ENCODE peak calls at places on chromosomes 5 and 9, in ten cellular contexts. R is small intestine; Z is retina; M is stimulated activated CD4-positive, alpha-beta T cell treated with anti-CD3 and anti-CD28 coated beads, Interleukin-12 subunit alpha, Interleukin-12 subunit beta, amount 100 ng/mL, for 48 hours; B is T-helper 17 cell; U is astrocyte; I is amniotic stem cell; F is CD8-positive, alpha-beta T cell; O is effector CD4-positive, alpha-beta T cell; Y is Jurkat, Clone E6-1. J is an unnamed sample.

GRCh38 chr5:9440517-9440916 is 105.4 kb downstream of the SEMA5A start:
- DNase-seq in R (no peak), Z (no peak), M (no peak), B (no peak), U (peak; percentile 76), I (no peak), F (no peak), O (no peak), Y (no peak), J (no peak)

GRCh38 chr9:546797-547223 is 294.7 kb upstream of the DMRT1 start:
- DNase-seq in R (no peak), Z (peak; percentile 43), M (no peak), B (no peak), U (peak; percentile 8), I (no peak), F (no peak), O (no peak), Y (no peak), J (no peak)

GRCh38 chr5:140113180-140113698 is 670 bp upstream of the PURA start:
- DNase-seq in R (no peak), Z (peak; percentile 69), M (no peak), B (peak; percentile 17), U (no peak), I (no peak), F (peak; percentile 8), O (peak; percentile 7), Y (no peak), J (peak; percentile 69)

GRCh38 chr9:85536076-85536475 is 205.7 kb downstream of the AGTPBP1 start:
- DNase-seq in R (no peak), Z (no peak), M (no peak), B (no peak), U (peak; percentile 88), I (no peak), F (no peak), O (no peak), Y (no peak), J (no peak)

GRCh38 chr5:78293856-78294249 is 645 bp downstream of the AP3B1 start:
- DNase-seq in R (peak; percentile 40), Z (no peak), M (no peak), B (no peak), U (peak; percentile 2), I (no peak), F (no peak), O (no peak), Y (no peak), J (no peak)

GRCh38 chr5:36422957-36423356 is 121.3 kb upstream of the RANBP3L start:
- DNase-seq in R (no peak), Z (peak; percentile 23), M (no peak), B (no peak), U (peak; percentile 87), I (no peak), F (no peak), O (no peak), Y (no peak), J (no peak)

GRCh38 chr5:171953860-171954701 is 52.4 kb downstream of the FBXW11 start:
- DNase-seq in R (no peak), Z (no peak), M (no peak), B (no peak), U (peak; percentile 90), I (peak; percentile 25), F (no peak), O (no peak), Y (no peak), J (no peak)

GRCh38 chr9:105299190-105299854 is 54.9 kb downstream of the SLC44A1 start:
- DNase-seq in R (peak; percentile 92), Z (no peak), M (no peak), B (no peak), U (peak; percentile 98), I (peak; percentile 68), F (no peak), O (no peak), Y (no peak), J (no peak)

GRCh38 chr9:35452481-35452880 is 37.4 kb upstream of the RUSC2 start:
- DNase-seq in R (no peak), Z (no peak), M (no peak), B (no peak), U (no peak), I (no peak), F (no peak), O (no peak), Y (peak; percentile 6), J (no peak)

GRCh38 chr5:140182803-140183367 is 7.9 kb downstream of the CYSTM1 start:
- DNase-seq in R (peak; percentile 35), Z (peak; percentile 36), M (no peak), B (no peak), U (peak; percentile 38), I (no peak), F (no peak), O (no peak), Y (no peak), J (no peak)

GRCh38 chr9:70011366-70011765 is 32.3 kb upstream of the MAMDC2 start:
- DNase-seq in R (no peak), Z (no peak), M (no peak), B (no peak), U (peak; percentile 23), I (no peak), F (no peak), O (no peak), Y (no peak), J (no peak)

GRCh38 chr9:249025-249424 is 34.4 kb downstream of the DOCK8 start:
- DNase-seq in R (no peak), Z (no peak), M (no peak), B (no peak), U (no peak), I (no peak), F (no peak), O (peak; percentile 12), Y (no peak), J (no peak)

GRCh38 chr5:132770476-132771159 is 6.4 kb downstream of the SEPTIN8 start:
- DNase-seq in R (no peak), Z (peak; percentile 16), M (no peak), B (no peak), U (no peak), I (no peak), F (no peak), O (no peak), Y (no peak), J (no peak)

GRCh38 chr5:126831175-126831574 is 54.2 kb downstream of the LMNB1 start:
- DNase-seq in R (no peak), Z (no peak), M (no peak), B (no peak), U (no peak), I (no peak), F (no peak), O (no peak), Y (no peak), J (no peak)

GRCh38 chr5:74510476-74510875 is 130.1 kb downstream of the ENC1 start:
- DNase-seq in R (no peak), Z (no peak), M (no peak), B (no peak), U (no peak), I (no peak), F (no peak), O (no peak), Y (no peak), J (no peak)

GRCh38 chr9:133634024-133634691 is 2.0 kb upstream of the DBH start:
- DNase-seq in R (no peak), Z (peak; percentile 76), M (no peak), B (no peak), U (no peak), I (no peak), F (no peak), O (no peak), Y (peak; percentile 43), J (no peak)